ENCODE peak calls at places on chromosomes 6 and 20, in six cellular contexts. One of them, this sample, is unnamed.

GRCh38 chr20:64136004-64136710 is 28.1 kb upstream of the MYT1 start:
- DNase-seq in neuronal stem cell: no peak
- DNase-seq in GM23248: no peak
- DNase-seq in CD8-positive, alpha-beta memory T cell: no peak
- DNase-seq in sigmoid colon: peak; percentile 46
- DNase-seq in left ventricle myocardium inferior: no peak
- DNase-seq in this sample: no peak

GRCh38 chr6:18386302-18386976 is 711 bp upstream of the RNF144B start:
- DNase-seq in sigmoid colon: no peak
- DNase-seq in neuronal stem cell: peak; percentile 14
- DNase-seq in GM23248: no peak
- DNase-seq in left ventricle myocardium inferior: no peak
- DNase-seq in CD8-positive, alpha-beta memory T cell: no peak
- DNase-seq in this sample: no peak

GRCh38 chr6:31531162-31531561 is 2.4 kb downstream of the MCCD1 start:
- DNase-seq in neuronal stem cell: no peak
- DNase-seq in GM23248: no peak
- DNase-seq in CD8-positive, alpha-beta memory T cell: no peak
- DNase-seq in sigmoid colon: no peak
- DNase-seq in left ventricle myocardium inferior: no peak
- DNase-seq in this sample: no peak

GRCh38 chr20:60053125-60053812 is 95.0 kb downstream of the CDH26 start:
- DNase-seq in GM23248: no peak
- DNase-seq in sigmoid colon: no peak
- DNase-seq in left ventricle myocardium inferior: no peak
- DNase-seq in neuronal stem cell: no peak
- DNase-seq in CD8-positive, alpha-beta memory T cell: no peak
- DNase-seq in this sample: no peak

GRCh38 chr20:44914924-44915323 is 5.1 kb downstream of the PABPC1L start:
- DNase-seq in sigmoid colon: no peak
- DNase-seq in left ventricle myocardium inferior: no peak
- DNase-seq in neuronal stem cell: no peak
- DNase-seq in GM23248: no peak
- DNase-seq in CD8-positive, alpha-beta memory T cell: no peak
- DNase-seq in this sample: no peak

GRCh38 chr6:107612762-107613415 is 123.0 kb downstream of the SOBP start:
- DNase-seq in neuronal stem cell: no peak
- DNase-seq in left ventricle myocardium inferior: no peak
- DNase-seq in CD8-positive, alpha-beta memory T cell: no peak
- DNase-seq in GM23248: no peak
- DNase-seq in sigmoid colon: no peak
- DNase-seq in this sample: no peak

GRCh38 chr20:33554914-33555420 is 65.1 kb downstream of the CBFA2T2 start:
- DNase-seq in neuronal stem cell: no peak
- DNase-seq in GM23248: peak; percentile 86
- DNase-seq in left ventricle myocardium inferior: no peak
- DNase-seq in CD8-positive, alpha-beta memory T cell: peak; percentile 84
- DNase-seq in sigmoid colon: no peak
- DNase-seq in this sample: no peak

GRCh38 chr6:44043479-44044153 is 83.6 kb downstream of the MRPL14 start:
- DNase-seq in left ventricle myocardium inferior: peak; percentile 42
- DNase-seq in CD8-positive, alpha-beta memory T cell: no peak
- DNase-seq in sigmoid colon: no peak
- DNase-seq in GM23248: no peak
- DNase-seq in neuronal stem cell: no peak
- DNase-seq in this sample: no peak

GRCh38 chr6:116015983-116016382 is 44.7 kb downstream of the FRK start:
- DNase-seq in sigmoid colon: no peak
- DNase-seq in CD8-positive, alpha-beta memory T cell: no peak
- DNase-seq in GM23248: no peak
- DNase-seq in neuronal stem cell: no peak
- DNase-seq in left ventricle myocardium inferior: no peak
- DNase-seq in this sample: no peak

GRCh38 chr20:23088891-23089290 is 2.8 kb upstream of the CD93 start:
- DNase-seq in GM23248: no peak
- DNase-seq in neuronal stem cell: no peak
- DNase-seq in CD8-positive, alpha-beta memory T cell: no peak
- DNase-seq in left ventricle myocardium inferior: no peak
- DNase-seq in sigmoid colon: no peak
- DNase-seq in this sample: no peak

GRCh38 chr20:31675828-31676533 is 38.3 kb downstream of the COX4I2 start:
- DNase-seq in sigmoid colon: no peak
- DNase-seq in neuronal stem cell: no peak
- DNase-seq in left ventricle myocardium inferior: no peak
- DNase-seq in CD8-positive, alpha-beta memory T cell: peak; percentile 44
- DNase-seq in GM23248: peak; percentile 20
- DNase-seq in this sample: no peak

GRCh38 chr20:35776513-35777101 is 4.8 kb downstream of the PHF20 start:
- DNase-seq in neuronal stem cell: no peak
- DNase-seq in CD8-positive, alpha-beta memory T cell: no peak
- DNase-seq in left ventricle myocardium inferior: peak; percentile 46
- DNase-seq in sigmoid colon: peak; percentile 88
- DNase-seq in GM23248: peak; percentile 42
- DNase-seq in this sample: peak; percentile 5

GRCh38 chr6:27205375-27206278 is 41.9 kb upstream of the PRSS16 start:
- DNase-seq in sigmoid colon: no peak
- DNase-seq in GM23248: peak; percentile 6
- DNase-seq in neuronal stem cell: no peak
- DNase-seq in left ventricle myocardium inferior: no peak
- DNase-seq in CD8-positive, alpha-beta memory T cell: peak; percentile 7
- DNase-seq in this sample: no peak

GRCh38 chr20:46040902-46041535 is 12.0 kb downstream of the SLC12A5 start:
- DNase-seq in left ventricle myocardium inferior: no peak
- DNase-seq in sigmoid colon: no peak
- DNase-seq in CD8-positive, alpha-beta memory T cell: peak; percentile 21
- DNase-seq in neuronal stem cell: peak; percentile 76
- DNase-seq in GM23248: peak; percentile 50
- DNase-seq in this sample: peak; percentile 19

GRCh38 chr6:53338304-53338703 is 10.4 kb downstream of the ELOVL5 start:
- DNase-seq in CD8-positive, alpha-beta memory T cell: no peak
- DNase-seq in GM23248: no peak
- DNase-seq in left ventricle myocardium inferior: no peak
- DNase-seq in neuronal stem cell: no peak
- DNase-seq in sigmoid colon: no peak
- DNase-seq in this sample: no peak

GRCh38 chr20:57657537-57658446 is 37.6 kb upstream of the ZBP1 start:
- DNase-seq in GM23248: no peak
- DNase-seq in neuronal stem cell: no peak
- DNase-seq in CD8-positive, alpha-beta memory T cell: peak; percentile 65
- DNase-seq in left ventricle myocardium inferior: peak; percentile 73
- DNase-seq in sigmoid colon: peak; percentile 68
- DNase-seq in this sample: no peak

GRCh38 chr20:32227744-32228688 is 20.3 kb downstream of the POFUT1 start:
- DNase-seq in left ventricle myocardium inferior: peak; percentile 36
- DNase-seq in sigmoid colon: no peak
- DNase-seq in neuronal stem cell: no peak
- DNase-seq in GM23248: no peak
- DNase-seq in CD8-positive, alpha-beta memory T cell: no peak
- DNase-seq in this sample: no peak

GRCh38 chr20:40753472-40753871 is 64.4 kb upstream of the MAFB start:
- DNase-seq in left ventricle myocardium inferior: no peak
- DNase-seq in CD8-positive, alpha-beta memory T cell: no peak
- DNase-seq in GM23248: no peak
- DNase-seq in sigmoid colon: no peak
- DNase-seq in neuronal stem cell: no peak
- DNase-seq in this sample: no peak

GRCh38 chr6:107107791-107108190 is 7.5 kb downstream of the BEND3 start:
- DNase-seq in CD8-positive, alpha-beta memory T cell: no peak
- DNase-seq in neuronal stem cell: no peak
- DNase-seq in sigmoid colon: peak; percentile 50
- DNase-seq in left ventricle myocardium inferior: no peak
- DNase-seq in GM23248: no peak
- DNase-seq in this sample: no peak

GRCh38 chr6:80962382-80962781 is 790.1 kb downstream of the TENT5A start:
- DNase-seq in left ventricle myocardium inferior: no peak
- DNase-seq in neuronal stem cell: no peak
- DNase-seq in CD8-positive, alpha-beta memory T cell: no peak
- DNase-seq in sigmoid colon: no peak
- DNase-seq in GM23248: no peak
- DNase-seq in this sample: no peak

GRCh38 chr6:3419624-3420272 is 37.1 kb downstream of the SLC22A23 start:
- DNase-seq in left ventricle myocardium inferior: no peak
- DNase-seq in CD8-positive, alpha-beta memory T cell: no peak
- DNase-seq in GM23248: peak; percentile 96
- DNase-seq in neuronal stem cell: no peak
- DNase-seq in sigmoid colon: no peak
- DNase-seq in this sample: no peak

GRCh38 chr6:160750276-160750689 is 48.2 kb downstream of the PLG start:
- DNase-seq in GM23248: peak; percentile 43
- DNase-seq in left ventricle myocardium inferior: no peak
- DNase-seq in sigmoid colon: no peak
- DNase-seq in CD8-positive, alpha-beta memory T cell: no peak
- DNase-seq in neuronal stem cell: peak; percentile 29
- DNase-seq in this sample: no peak

GRCh38 chr6:154245542-154245941 is 111.1 kb downstream of the IPCEF1 start:
- DNase-seq in left ventricle myocardium inferior: no peak
- DNase-seq in sigmoid colon: no peak
- DNase-seq in CD8-positive, alpha-beta memory T cell: peak; percentile 25
- DNase-seq in neuronal stem cell: no peak
- DNase-seq in GM23248: no peak
- DNase-seq in this sample: no peak

GRCh38 chr20:10673176-10673830 is 496 bp downstream of the JAG1 start:
- DNase-seq in CD8-positive, alpha-beta memory T cell: no peak
- DNase-seq in neuronal stem cell: no peak
- DNase-seq in sigmoid colon: peak; percentile 73
- DNase-seq in left ventricle myocardium inferior: no peak
- DNase-seq in GM23248: peak; percentile 72
- DNase-seq in this sample: peak; percentile 65

GRCh38 chr6:125597411-125598253 is 151.8 kb upstream of the HEY2 start:
- DNase-seq in CD8-positive, alpha-beta memory T cell: no peak
- DNase-seq in left ventricle myocardium inferior: peak; percentile 61
- DNase-seq in sigmoid colon: no peak
- DNase-seq in GM23248: peak; percentile 22
- DNase-seq in neuronal stem cell: no peak
- DNase-seq in this sample: no peak
- H3K27ac ChIP-seq in CD8-positive, alpha-beta memory T cell: no peak overlapping the region
- H3K27ac ChIP-seq in left ventricle myocardium inferior: peak overlapping the region; percentile 83
- H3K27ac ChIP-seq in sigmoid colon: no peak overlapping the region
- H3K27ac ChIP-seq in GM23248: no peak overlapping the region
- H3K27ac ChIP-seq in neuronal stem cell: no peak overlapping the region
- H3K27ac ChIP-seq in this sample: no peak overlapping the region

DNA sequence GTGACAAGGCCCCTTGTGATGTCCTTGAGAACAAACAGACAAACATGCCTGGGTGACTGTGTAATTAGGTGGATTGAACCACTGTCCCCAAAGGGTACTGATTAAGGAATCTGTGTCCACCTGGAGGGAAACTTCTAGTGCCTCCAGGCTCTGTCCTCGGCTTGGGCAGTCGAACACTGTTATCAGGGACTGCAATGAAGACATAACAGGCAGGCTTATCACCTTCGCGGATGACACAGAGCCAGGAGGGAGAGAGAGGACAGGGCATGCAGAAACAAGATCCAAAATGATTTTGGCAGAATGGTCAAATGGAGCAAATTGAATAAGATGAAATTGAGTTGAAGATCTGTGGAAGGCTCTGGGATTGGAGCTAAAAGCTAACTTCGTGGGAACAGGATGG is 60.9 kb upstream of the ZFAND3 start:
- DNase-seq in GM23248: no peak
- DNase-seq in left ventricle myocardium inferior: no peak
- DNase-seq in CD8-positive, alpha-beta memory T cell: no peak
- DNase-seq in sigmoid colon: no peak
- DNase-seq in neuronal stem cell: no peak
- DNase-seq in this sample: no peak
- H3K27ac ChIP-seq in GM23248: no peak overlapping the region
- H3K27ac ChIP-seq in left ventricle myocardium inferior: no peak overlapping the region
- H3K27ac ChIP-seq in CD8-positive, alpha-beta memory T cell: no peak overlapping the region
- H3K27ac ChIP-seq in sigmoid colon: no peak overlapping the region
- H3K27ac ChIP-seq in neuronal stem cell: no peak overlapping the region
- H3K27ac ChIP-seq in this sample: no peak overlapping the region

GRCh38 chr6:112035446-112035845 is 18.5 kb upstream of the CCN6 start:
- DNase-seq in sigmoid colon: peak; percentile 79
- DNase-seq in GM23248: peak; percentile 76
- DNase-seq in CD8-positive, alpha-beta memory T cell: no peak
- DNase-seq in left ventricle myocardium inferior: no peak
- DNase-seq in neuronal stem cell: no peak
- DNase-seq in this sample: no peak

GRCh38 chr6:112038268-112038667 is 15.6 kb upstream of the CCN6 start:
- DNase-seq in neuronal stem cell: no peak
- DNase-seq in sigmoid colon: peak; percentile 77
- DNase-seq in left ventricle myocardium inferior: no peak
- DNase-seq in CD8-positive, alpha-beta memory T cell: no peak
- DNase-seq in GM23248: peak; percentile 70
- DNase-seq in this sample: no peak

GRCh38 chr6:112037783-112038216 is 16.1 kb upstream of the CCN6 start:
- DNase-seq in sigmoid colon: peak; percentile 93
- DNase-seq in GM23248: peak; percentile 99
- DNase-seq in CD8-positive, alpha-beta memory T cell: no peak
- DNase-seq in left ventricle myocardium inferior: peak; percentile 54
- DNase-seq in neuronal stem cell: no peak
- DNase-seq in this sample: peak; percentile 73

GRCh38 chr6:112034236-112034990 is 19.5 kb upstream of the CCN6 start:
- DNase-seq in GM23248: no peak
- DNase-seq in left ventricle myocardium inferior: no peak
- DNase-seq in sigmoid colon: no peak
- DNase-seq in neuronal stem cell: no peak
- DNase-seq in CD8-positive, alpha-beta memory T cell: no peak
- DNase-seq in this sample: no peak

GRCh38 chr6:112036088-112036637 is 17.7 kb upstream of the CCN6 start:
- DNase-seq in neuronal stem cell: no peak
- DNase-seq in sigmoid colon: no peak
- DNase-seq in CD8-positive, alpha-beta memory T cell: no peak
- DNase-seq in GM23248: peak; percentile 63
- DNase-seq in left ventricle myocardium inferior: no peak
- DNase-seq in this sample: no peak
- H3K27ac ChIP-seq in neuronal stem cell: no peak overlapping the region
- H3K27ac ChIP-seq in sigmoid colon: peak overlapping the region; percentile 59
- H3K27ac ChIP-seq in CD8-positive, alpha-beta memory T cell: no peak overlapping the region
- H3K27ac ChIP-seq in GM23248: peak overlapping the region; percentile 99
- H3K27ac ChIP-seq in left ventricle myocardium inferior: peak overlapping the region; percentile 44
- H3K27ac ChIP-seq in this sample: no peak overlapping the region

GRCh38 chr6:131762984-131763383 is 44.8 kb upstream of the ENPP1 start:
- DNase-seq in neuronal stem cell: no peak
- DNase-seq in sigmoid colon: no peak
- DNase-seq in GM23248: peak; percentile 58
- DNase-seq in left ventricle myocardium inferior: no peak
- DNase-seq in CD8-positive, alpha-beta memory T cell: no peak
- DNase-seq in this sample: no peak
- H3K27ac ChIP-seq in neuronal stem cell: no peak overlapping the region
- H3K27ac ChIP-seq in sigmoid colon: no peak overlapping the region
- H3K27ac ChIP-seq in GM23248: no peak overlapping the region
- H3K27ac ChIP-seq in left ventricle myocardium inferior: no peak overlapping the region
- H3K27ac ChIP-seq in CD8-positive, alpha-beta memory T cell: no peak overlapping the region
- H3K27ac ChIP-seq in this sample: no peak overlapping the region